ENCODE peak calls at places on chromosomes 3 and 15, in five cellular contexts. One of them, this sample, is unnamed. For H3K9me3, the result is how much of the 10 kb centered on the place peaks cover.

GRCh38 chr15:75809986-75810750 is 33.1 kb upstream of the UBE2Q2 start:
- DNase-seq in fibroblast of lung: peak
- DNase-seq in tibial artery: no peak
- DNase-seq in psoas muscle: no peak
- DNase-seq in transverse colon: peak
- DNase-seq in this sample: no peak

GRCh38 chr3:190378240-190378891 is 9.6 kb upstream of the CLDN16 start:
- DNase-seq in transverse colon: no peak
- DNase-seq in psoas muscle: no peak
- DNase-seq in fibroblast of lung: peak
- DNase-seq in tibial artery: peak
- DNase-seq in this sample: no peak

GRCh38 chr3:69444980-69445379 is 59.1 kb upstream of the FRMD4B start:
- DNase-seq in transverse colon: no peak
- DNase-seq in psoas muscle: no peak
- DNase-seq in tibial artery: peak
- DNase-seq in fibroblast of lung: peak
- DNase-seq in this sample: no peak

GRCh38 chr3:107240183-107241091 is 136.8 kb upstream of the CCDC54 start:
- DNase-seq in psoas muscle: peak
- DNase-seq in fibroblast of lung: peak
- DNase-seq in transverse colon: peak
- DNase-seq in tibial artery: peak
- DNase-seq in this sample: peak

GRCh38 chr3:122416966-122417365 is 1.1 kb upstream of the WDR5B start:
- DNase-seq in transverse colon: no peak
- DNase-seq in tibial artery: no peak
- DNase-seq in psoas muscle: peak
- DNase-seq in fibroblast of lung: peak
- DNase-seq in this sample: no peak

GRCh38 chr15:32861741-32862140 is 143.9 kb downstream of the GREM1 start:
- DNase-seq in fibroblast of lung: peak
- DNase-seq in tibial artery: no peak
- DNase-seq in psoas muscle: peak
- DNase-seq in transverse colon: peak
- DNase-seq in this sample: no peak

GRCh38 chr3:127110982-127111693 is 81.8 kb upstream of the PRR23E start:
- DNase-seq in fibroblast of lung: no peak
- DNase-seq in psoas muscle: no peak
- DNase-seq in tibial artery: no peak
- DNase-seq in transverse colon: no peak
- DNase-seq in this sample: no peak

GRCh38 chr3:149559989-149560388 is 85.5 kb downstream of the TM4SF4 start:
- DNase-seq in transverse colon: no peak
- DNase-seq in fibroblast of lung: no peak
- DNase-seq in psoas muscle: no peak
- DNase-seq in tibial artery: no peak
- DNase-seq in this sample: no peak

GRCh38 chr3:151770941-151771340 is 37.2 kb downstream of the AADACL2 start:
- DNase-seq in tibial artery: peak
- DNase-seq in fibroblast of lung: peak
- DNase-seq in psoas muscle: peak
- DNase-seq in transverse colon: peak
- DNase-seq in this sample: peak

GRCh38 chr3:119257654-119258410 is 17.2 kb upstream of the B4GALT4 start:
- DNase-seq in fibroblast of lung: peak
- DNase-seq in psoas muscle: no peak
- DNase-seq in tibial artery: no peak
- DNase-seq in transverse colon: peak
- DNase-seq in this sample: no peak

GRCh38 chr15:89680282-89680873 is 1.2 kb upstream of the PLIN1 start:
- DNase-seq in fibroblast of lung: peak
- DNase-seq in psoas muscle: peak
- DNase-seq in transverse colon: peak
- DNase-seq in tibial artery: peak
- DNase-seq in this sample: peak

GRCh38 chr15:70794596-70795310 is 31.4 kb upstream of the UACA start:
- DNase-seq in tibial artery: no peak
- DNase-seq in psoas muscle: no peak
- DNase-seq in fibroblast of lung: peak
- DNase-seq in transverse colon: no peak
- DNase-seq in this sample: no peak

GRCh38 chr15:38049876-38050275 is 115.4 kb downstream of the TMCO5A start:
- DNase-seq in psoas muscle: no peak
- DNase-seq in fibroblast of lung: peak
- DNase-seq in transverse colon: no peak
- DNase-seq in tibial artery: no peak
- DNase-seq in this sample: no peak

GRCh38 chr3:188220097-188220788 is 66.3 kb downstream of the LPP start:
- DNase-seq in psoas muscle: no peak
- DNase-seq in tibial artery: peak
- DNase-seq in fibroblast of lung: peak
- DNase-seq in transverse colon: no peak
- DNase-seq in this sample: peak

GRCh38 chr15:38176155-38176554 is 76.5 kb upstream of the SPRED1 start:
- DNase-seq in transverse colon: no peak
- DNase-seq in tibial artery: no peak
- DNase-seq in fibroblast of lung: peak
- DNase-seq in psoas muscle: no peak
- DNase-seq in this sample: no peak

GRCh38 chr3:183262979-183263378 is 9.9 kb downstream of the B3GNT5 start:
- DNase-seq in tibial artery: no peak
- DNase-seq in fibroblast of lung: no peak
- DNase-seq in transverse colon: no peak
- DNase-seq in psoas muscle: no peak
- DNase-seq in this sample: no peak

GRCh38 chr3:146308222-146308621 is 57.3 kb upstream of the PLSCR4 start:
- DNase-seq in tibial artery: no peak
- DNase-seq in psoas muscle: no peak
- DNase-seq in transverse colon: no peak
- DNase-seq in fibroblast of lung: peak
- DNase-seq in this sample: no peak
- H3K27ac ChIP-seq in tibial artery: peak
- H3K27ac ChIP-seq in psoas muscle: peak
- H3K27ac ChIP-seq in transverse colon: no peak
- H3K27ac ChIP-seq in fibroblast of lung: peak
- H3K27ac ChIP-seq in this sample: peak

GRCh38 chr3:26345613-26346012 is 277.0 kb upstream of the LRRC3B start:
- DNase-seq in fibroblast of lung: no peak
- DNase-seq in psoas muscle: no peak
- DNase-seq in transverse colon: no peak
- DNase-seq in tibial artery: no peak
- DNase-seq in this sample: no peak

DNA sequence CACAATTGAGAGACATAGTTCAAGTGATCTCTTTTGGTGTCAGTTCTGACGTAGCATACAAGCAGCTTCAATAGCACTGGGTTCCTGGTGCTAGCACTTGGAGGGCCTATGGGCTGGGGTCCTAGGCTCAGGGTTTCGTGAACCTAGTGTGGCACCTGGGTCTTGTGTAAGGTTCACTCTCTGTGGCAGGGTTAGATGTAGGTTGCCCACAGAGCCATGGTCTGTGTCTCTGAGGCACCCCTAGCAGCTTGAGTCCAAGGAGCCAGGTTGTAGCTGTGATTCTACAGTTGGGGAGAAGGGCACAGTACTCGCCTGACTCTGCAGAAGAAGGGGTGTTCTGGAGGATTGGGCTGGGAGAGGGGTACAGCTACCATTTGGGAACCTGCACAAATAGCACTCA is 282.6 kb upstream of the LRRC3B start:
- DNase-seq in psoas muscle: no peak
- DNase-seq in tibial artery: no peak
- DNase-seq in fibroblast of lung: no peak
- DNase-seq in transverse colon: no peak
- DNase-seq in this sample: no peak
- H3K9me3 ChIP-seq in psoas muscle: under half
- H3K9me3 ChIP-seq in tibial artery: under half
- H3K9me3 ChIP-seq in fibroblast of lung: under half
- H3K9me3 ChIP-seq in transverse colon: under half
- H3K9me3 ChIP-seq in this sample: under half

GRCh38 chr3:194168994-194169393 is 33.0 kb downstream of the HES1 start:
- DNase-seq in fibroblast of lung: no peak
- DNase-seq in psoas muscle: no peak
- DNase-seq in transverse colon: no peak
- DNase-seq in tibial artery: no peak
- DNase-seq in this sample: no peak
- H3K27ac ChIP-seq in fibroblast of lung: no peak
- H3K27ac ChIP-seq in psoas muscle: no peak
- H3K27ac ChIP-seq in transverse colon: no peak
- H3K27ac ChIP-seq in tibial artery: no peak
- H3K27ac ChIP-seq in this sample: no peak

DNA sequence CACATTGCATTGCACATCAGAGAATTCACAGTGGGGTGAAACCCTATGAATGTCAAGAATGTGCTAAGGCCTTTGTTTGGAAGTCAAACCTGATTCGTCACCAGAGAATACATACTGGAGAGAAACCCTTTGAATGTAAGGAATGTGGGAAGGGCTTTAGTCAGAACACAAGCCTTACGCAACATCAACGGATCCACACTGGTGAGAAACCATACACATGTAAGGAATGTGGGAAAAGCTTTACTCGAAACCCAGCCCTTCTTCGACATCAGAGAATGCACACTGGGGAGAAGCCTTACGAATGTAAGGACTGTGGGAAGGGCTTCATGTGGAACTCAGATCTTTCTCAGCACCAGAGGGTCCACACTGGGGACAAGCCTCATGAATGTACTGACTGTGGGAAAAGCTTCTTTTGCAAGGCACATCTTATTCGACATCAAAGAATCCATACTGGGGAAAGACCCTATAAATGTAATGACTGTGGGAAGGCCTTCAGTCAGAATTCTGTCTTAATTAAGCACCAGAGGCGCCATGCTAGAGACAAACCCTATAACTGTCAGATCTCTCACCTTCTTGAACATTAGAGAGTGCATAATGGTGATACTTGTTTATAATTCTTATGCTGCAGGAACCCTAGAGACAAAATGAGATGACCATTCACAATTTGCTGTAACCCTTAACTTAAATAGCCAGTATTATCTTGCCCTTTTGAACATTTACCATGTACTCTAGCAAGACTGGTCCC is 9.0 kb downstream of the ZNF662 start:
- DNase-seq in transverse colon: no peak
- DNase-seq in fibroblast of lung: peak
- DNase-seq in tibial artery: no peak
- DNase-seq in psoas muscle: no peak
- DNase-seq in this sample: no peak
- H3K9me3 ChIP-seq in transverse colon: half or more
- H3K9me3 ChIP-seq in fibroblast of lung: under half
- H3K9me3 ChIP-seq in tibial artery: half or more
- H3K9me3 ChIP-seq in psoas muscle: half or more
- H3K9me3 ChIP-seq in this sample: under half

GRCh38 chr15:79972861-79973260 is 1.9 kb upstream of the BCL2A1 start:
- DNase-seq in psoas muscle: no peak
- DNase-seq in transverse colon: no peak
- DNase-seq in tibial artery: no peak
- DNase-seq in fibroblast of lung: no peak
- DNase-seq in this sample: no peak
- H3K27ac ChIP-seq in psoas muscle: no peak
- H3K27ac ChIP-seq in transverse colon: no peak
- H3K27ac ChIP-seq in tibial artery: no peak
- H3K27ac ChIP-seq in fibroblast of lung: no peak
- H3K27ac ChIP-seq in this sample: no peak

GRCh38 chr15:25051399-25052154 is 96.8 kb downstream of the SNRPN start:
- DNase-seq in transverse colon: no peak
- DNase-seq in tibial artery: no peak
- DNase-seq in psoas muscle: no peak
- DNase-seq in fibroblast of lung: no peak
- DNase-seq in this sample: peak
- H3K9me3 ChIP-seq in transverse colon: half or more
- H3K9me3 ChIP-seq in tibial artery: half or more
- H3K9me3 ChIP-seq in psoas muscle: half or more
- H3K9me3 ChIP-seq in fibroblast of lung: under half
- H3K9me3 ChIP-seq in this sample: half or more

This sample was measured in right atrium auricular region.